ENCODE peak calls at places on chromosomes 7 and 10, in five cellular contexts. L, Z, P, X and M are unnamed samples.
A peak's percentile ranks its signal among the peaks of the same experiment; 100 is the strongest.

GRCh38 chr7:17912536-17913235 is 27.6 kb downstream of the SNX13 start:
- DNase-seq in L (no peak), Z (no peak), X (no peak), P (no peak), M (no peak)

GRCh38 chr10:69457771-69458237 is 6.5 kb downstream of the TSPAN15 start:
- DNase-seq in P (no peak), L (no peak), X (no peak), Z (no peak), M (no peak)

GRCh38 chr10:100879741-100880360 is 32.9 kb upstream of the SLF2 start:
- DNase-seq in P (no peak), L (peak; percentile 10), X (no peak), Z (peak; percentile 56), M (no peak)

GRCh38 chr10:127374074-127374680 is 174.9 kb upstream of the NPS start:
- DNase-seq in Z (no peak), P (no peak), L (no peak), X (no peak), M (no peak)

GRCh38 chr7:50633414-50633710 is 68.2 kb upstream of the DDC start:
- DNase-seq in Z (no peak), P (no peak), L (no peak), X (no peak), M (no peak)

GRCh38 chr7:124388751-124389150 is 355.9 kb upstream of the TMEM229A start:
- DNase-seq in L (no peak), X (no peak), P (no peak), Z (no peak), M (no peak)

GRCh38 chr10:79028456-79029010 is 40.2 kb upstream of the ZMIZ1 start:
- DNase-seq in X (no peak), P (peak; percentile 41), L (no peak), Z (no peak), M (no peak)

GRCh38 chr7:131208777-131209176 is 118.9 kb upstream of the MKLN1 start:
- DNase-seq in X (no peak), L (no peak), P (no peak), Z (no peak), M (no peak)

GRCh38 chr7:158074896-158075632 is 512.6 kb downstream of the PTPRN2 start:
- DNase-seq in P (no peak), X (no peak), L (no peak), Z (no peak), M (no peak)

GRCh38 chr10:113753020-113753692 is 1.7 kb downstream of the PLEKHS1 start:
- DNase-seq in X (peak; percentile 48), L (peak; percentile 19), P (no peak), Z (no peak), M (no peak)

GRCh38 chr10:132392811-132393694 is 3.9 kb upstream of the PWWP2B start:
- DNase-seq in L (peak; percentile 29), X (no peak), P (no peak), Z (no peak), M (no peak)

GRCh38 chr7:134706468-134706867 is 59.8 kb downstream of the BPGM start:
- DNase-seq in L (peak; percentile 43), X (no peak), Z (no peak), P (no peak), M (no peak)

GRCh38 chr10:3235395-3235794 is 62.8 kb upstream of the PITRM1 start:
- DNase-seq in X (no peak), P (no peak), Z (no peak), L (no peak), M (no peak)

GRCh38 chr10:3228610-3228945 is 56.0 kb upstream of the PITRM1 start:
- DNase-seq in L (no peak), P (no peak), Z (no peak), X (no peak), M (no peak)

GRCh38 chr10:3233486-3233990 is 61.0 kb upstream of the PITRM1 start:
- DNase-seq in Z (no peak), P (no peak), X (no peak), L (no peak), M (no peak)

GRCh38 chr10:3229815-3230214 is 57.2 kb upstream of the PITRM1 start:
- DNase-seq in X (no peak), P (no peak), Z (no peak), L (no peak), M (no peak)

DNA sequence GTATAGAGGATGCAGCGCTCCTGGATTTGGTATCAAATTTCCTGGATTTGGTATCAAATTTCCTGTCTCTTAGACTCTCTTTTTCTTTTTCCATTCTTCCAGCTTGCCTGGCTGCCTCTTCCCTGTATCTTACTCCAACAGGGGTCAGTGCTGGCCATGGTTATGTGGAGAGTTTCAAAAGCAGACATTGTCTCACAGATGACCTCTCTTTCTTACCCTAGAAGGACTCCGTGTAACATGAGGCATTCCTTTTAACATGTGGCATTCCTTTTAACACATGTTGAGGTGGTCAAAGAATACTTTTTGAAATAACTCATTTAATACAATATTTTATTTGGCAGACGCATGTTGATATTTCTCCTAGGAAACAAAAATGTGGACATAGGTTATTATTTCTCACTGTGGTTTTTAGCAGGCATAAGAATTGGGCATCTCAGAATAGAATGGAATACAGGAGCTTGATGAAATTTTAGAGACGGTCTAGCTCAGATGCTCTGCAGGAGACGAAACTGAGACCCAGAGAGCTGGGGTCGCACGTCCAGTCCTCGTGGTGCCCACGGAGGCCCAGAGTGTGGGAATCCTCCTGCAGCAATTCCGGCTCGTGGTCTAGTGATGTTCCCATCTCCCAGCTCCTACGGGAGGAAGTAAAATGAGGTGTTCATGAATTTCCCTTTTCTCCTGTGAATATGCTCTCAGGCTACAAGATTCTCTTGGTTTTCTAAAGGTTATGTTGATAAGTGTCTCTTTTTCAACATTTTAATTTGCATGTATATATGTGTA is 59.6 kb upstream of the PITRM1 start:
- DNase-seq in L (no peak), P (no peak), X (no peak), Z (no peak), M (no peak)
- TF ChIP-seq CTCF in L (no peak), P (no peak), X (no peak), Z (no peak), M (no peak)

DNA sequence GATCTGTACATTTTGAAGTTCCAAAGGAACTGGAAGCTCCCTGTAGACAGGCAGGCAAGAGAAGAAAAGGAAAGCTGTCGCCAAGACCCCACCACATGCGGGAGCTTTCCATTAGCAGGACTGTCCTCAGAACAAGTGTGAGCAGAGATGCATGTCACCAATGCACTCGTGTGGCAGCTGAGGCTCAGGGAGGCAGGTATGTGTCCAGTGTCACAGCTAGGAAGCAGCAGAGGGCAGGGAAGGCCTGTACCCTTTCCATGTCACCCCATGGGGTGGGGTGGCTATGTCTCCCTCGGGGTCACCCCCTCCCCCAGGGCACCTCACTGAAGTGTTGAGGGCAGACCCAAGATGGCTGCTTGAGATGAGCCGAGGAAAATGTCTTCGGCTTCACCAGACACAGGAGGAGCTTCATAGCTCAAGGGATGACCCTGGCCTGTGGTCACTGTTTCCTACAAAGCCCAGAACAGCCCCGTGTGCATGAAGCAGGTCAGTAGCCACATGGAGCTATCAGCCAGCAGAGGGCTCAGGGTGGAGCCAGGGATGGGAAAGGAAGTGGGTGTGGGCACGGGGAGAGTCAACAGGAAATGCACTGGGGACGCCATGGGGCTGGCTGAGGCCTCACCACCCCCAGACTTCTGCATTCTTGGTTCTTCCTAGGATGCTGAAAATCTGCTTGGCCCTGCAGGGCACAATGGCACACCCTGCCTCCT is 96.6 kb downstream of the FAM53B start:
- DNase-seq in X (peak; percentile 65), Z (peak; percentile 24), L (no peak), P (peak; percentile 83), M (peak; percentile 86)
- TF ChIP-seq CTCF in X (no peak), Z (peak; percentile 29), L (no peak), P (peak; percentile 15), M (peak; percentile 57)

DNA sequence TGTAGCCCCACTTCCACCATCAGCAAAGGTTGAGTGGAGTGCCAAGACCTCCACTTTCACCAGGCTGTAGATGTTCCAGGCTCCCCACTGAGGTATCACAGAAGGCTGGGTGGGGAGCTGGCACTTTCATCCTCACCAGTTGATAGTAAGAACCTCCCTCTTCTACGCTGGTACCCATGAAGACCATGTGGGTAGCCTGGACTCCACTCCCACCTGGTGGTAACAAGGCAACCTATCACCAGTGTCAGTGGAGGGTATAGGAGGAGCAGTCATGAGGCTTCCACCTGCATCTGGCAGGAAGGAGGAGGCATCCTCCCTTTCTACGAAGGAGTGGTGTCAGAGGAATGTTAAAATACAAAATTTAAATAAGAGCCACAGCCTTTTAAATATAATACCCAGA is 4.4 kb downstream of the SMIM30 start:
- DNase-seq in P (no peak), X (no peak), Z (peak; percentile 2), L (no peak), M (peak; percentile 38)
- TF ChIP-seq CTCF in P (no peak), X (no peak), Z (peak; percentile 20), L (no peak), M (no peak)

DNA sequence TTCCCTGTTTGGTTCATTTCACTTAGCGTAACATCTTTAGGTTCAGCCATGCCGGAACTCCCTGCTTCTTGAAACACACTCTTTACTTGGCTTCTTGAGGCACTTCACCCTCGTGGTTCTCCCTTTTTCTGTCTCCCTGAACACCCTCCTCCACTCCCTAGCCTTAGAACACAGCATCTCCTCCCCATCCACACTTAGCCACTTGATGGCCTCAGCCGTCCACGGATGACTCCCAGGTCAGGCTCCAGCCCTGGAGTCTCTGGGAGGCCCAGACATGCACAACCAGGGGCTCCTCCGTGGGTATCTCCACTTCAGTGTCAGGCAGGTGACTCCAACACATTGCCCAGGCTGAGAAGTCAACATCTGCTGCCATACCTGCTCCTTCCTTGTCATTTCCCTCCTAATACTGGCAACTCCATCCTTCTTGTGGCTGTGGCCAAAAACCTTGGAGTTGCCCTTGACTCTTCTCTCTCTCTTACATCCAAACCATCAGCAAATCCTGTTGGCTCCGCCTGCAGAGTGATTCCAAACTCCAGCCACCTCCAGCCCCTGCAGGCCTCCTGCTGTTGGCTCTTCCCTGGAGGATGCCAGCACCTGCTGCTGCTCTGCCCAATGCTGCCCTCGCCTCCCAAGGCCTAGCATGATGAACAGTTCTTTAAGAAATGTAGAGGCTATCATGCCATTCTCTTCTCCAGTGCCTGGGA is 8.4 kb upstream of the INMT start:
- DNase-seq in L (peak; percentile 45), Z (no peak), P (no peak), X (no peak), M (peak; percentile 24)
- TF ChIP-seq CTCF in L (peak; percentile 38), Z (peak; percentile 56), P (peak; percentile 13), X (no peak), M (peak; percentile 7)